ENCODE peak calls at places on chromosomes 11 and 22, in eight cellular contexts. Y is PC-3; K is heart left ventricle; R is transverse colon; I is colonic mucosa; X is IMR-90; D is lower lobe of right lung; Z is CD8-positive, alpha-beta memory T cell. F is an unnamed sample.
A peak's percentile ranks its signal among the peaks of the same experiment; 100 is the strongest.

GRCh38 chr11:65213322-65214211 is 31.8 kb downstream of the CAPN1 start:
- DNase-seq in Y (no peak), K (no peak), R (no peak), I (no peak), X (peak; percentile 6), D (no peak), Z (no peak), F (no peak)

GRCh38 chr11:24142062-24142461 is 354.8 kb upstream of the LUZP2 start:
- DNase-seq in Y (no peak), K (no peak), R (no peak), I (no peak), X (no peak), D (no peak), Z (no peak), F (no peak)

GRCh38 chr11:1039481-1040427 is 3.2 kb upstream of the MUC6 start:
- DNase-seq in Y (peak; percentile 72), K (no peak), R (no peak), I (no peak), X (no peak), D (peak; percentile 76), Z (no peak), F (no peak)

GRCh38 chr11:94568717-94569116 is 1.5 kb downstream of the PIWIL4 start:
- DNase-seq in Y (no peak), K (no peak), R (no peak), I (no peak), X (no peak), D (no peak), Z (no peak), F (no peak)

GRCh38 chr11:119863811-119864601 is 135.0 kb upstream of the NECTIN1 start:
- DNase-seq in Y (no peak), K (no peak), R (peak; percentile 85), I (peak; percentile 91), X (no peak), D (no peak), Z (no peak), F (no peak)

GRCh38 chr22:38882972-38883622 is 11.1 kb upstream of the CBX6 start:
- DNase-seq in Y (no peak), K (no peak), R (no peak), I (no peak), X (no peak), D (no peak), Z (no peak), F (no peak)

GRCh38 chr11:127651175-127651887 is 650.8 kb upstream of the KIRREL3 start:
- DNase-seq in Y (peak; percentile 80), K (no peak), R (no peak), I (no peak), X (peak; percentile 94), D (no peak), Z (no peak), F (no peak)

GRCh38 chr22:42697542-42698013 is 23.1 kb downstream of the A4GALT start:
- DNase-seq in Y (peak; percentile 44), K (peak; percentile 93), R (peak; percentile 72), I (peak; percentile 56), X (peak; percentile 73), D (no peak), Z (no peak), F (no peak)

GRCh38 chr11:88363566-88364169 is 26.1 kb upstream of the CTSC start:
- DNase-seq in Y (peak; percentile 27), K (no peak), R (no peak), I (no peak), X (peak; percentile 34), D (no peak), Z (no peak), F (no peak)

GRCh38 chr11:30960387-30960992 is 374.3 kb upstream of the MPPED2 start:
- DNase-seq in Y (peak; percentile 42), K (no peak), R (no peak), I (no peak), X (peak; percentile 47), D (no peak), Z (no peak), F (no peak)

GRCh38 chr11:112520293-112520692 is 259.6 kb upstream of the PLET1 start:
- DNase-seq in Y (no peak), K (no peak), R (no peak), I (no peak), X (no peak), D (no peak), Z (no peak), F (no peak)

GRCh38 chr11:2517386-2518064 is 72.7 kb downstream of the KCNQ1 start:
- DNase-seq in Y (no peak), K (peak; percentile 3), R (peak; percentile 5), I (peak; percentile 12), X (no peak), D (peak; percentile 26), Z (no peak), F (no peak)

GRCh38 chr11:128437137-128437536 is 150.2 kb downstream of the ETS1 start:
- DNase-seq in Y (no peak), K (no peak), R (no peak), I (no peak), X (peak; percentile 79), D (no peak), Z (no peak), F (no peak)

GRCh38 chr22:21449531-21450319 is 17.5 kb upstream of the TMEM191C start:
- DNase-seq in Y (no peak), K (no peak), R (no peak), I (peak; percentile 14), X (peak; percentile 13), D (peak; percentile 29), Z (no peak), F (peak; percentile 60)

GRCh38 chr22:43833286-43834240 is 21.5 kb upstream of the EFCAB6 start:
- DNase-seq in Y (no peak), K (no peak), R (no peak), I (no peak), X (no peak), D (peak; percentile 30), Z (no peak), F (no peak)

GRCh38 chr11:100830295-100830694 is 143.2 kb downstream of the ARHGAP42 start:
- DNase-seq in Y (no peak), K (peak; percentile 16), R (no peak), I (no peak), X (no peak), D (no peak), Z (no peak), F (no peak)

GRCh38 chr11:77374108-77374507 is 72.6 kb upstream of the GDPD4 start:
- DNase-seq in Y (peak; percentile 64), K (no peak), R (no peak), I (no peak), X (peak; percentile 46), D (no peak), Z (no peak), F (no peak)

GRCh38 chr11:18705651-18706281 is 7.2 kb downstream of the TMEM86A start:
- DNase-seq in Y (no peak), K (no peak), R (peak; percentile 37), I (peak; percentile 41), X (no peak), D (peak; percentile 73), Z (no peak), F (no peak)

GRCh38 chr11:128467610-128468041 is 119.7 kb downstream of the ETS1 start:
- DNase-seq in Y (peak; percentile 86), K (no peak), R (no peak), I (no peak), X (peak; percentile 100), D (no peak), Z (no peak), F (peak; percentile 80)

GRCh38 chr11:40517122-40517521 is 942.3 kb downstream of the LRRC4C start:
- DNase-seq in Y (no peak), K (no peak), R (no peak), I (no peak), X (no peak), D (no peak), Z (no peak), F (no peak)

GRCh38 chr22:32590556-32590955 is 115.9 kb downstream of the FBXO7 start:
- DNase-seq in Y (peak; percentile 7), K (no peak), R (no peak), I (no peak), X (peak; percentile 63), D (no peak), Z (no peak), F (no peak)

GRCh38 chr11:100681064-100681502 is 6.0 kb upstream of the ARHGAP42 start:
- DNase-seq in Y (peak; percentile 91), K (peak; percentile 35), R (peak; percentile 89), I (peak; percentile 84), X (peak; percentile 34), D (peak; percentile 79), Z (no peak), F (no peak)

GRCh38 chr11:14969922-14970323 is 2.2 kb downstream of the CALCA start:
- DNase-seq in Y (peak; percentile 37), K (no peak), R (peak; percentile 29), I (peak; percentile 47), X (peak; percentile 7), D (no peak), Z (no peak), F (no peak)

GRCh38 chr11:49952091-49952490 is at the start of gene OR4C13:
- DNase-seq in Y (no peak), K (no peak), R (no peak), I (no peak), X (no peak), D (no peak), Z (no peak), F (no peak)
- H3K9me3 ChIP-seq in Y (no peaks in the 10 kb centered on the region), K (no peaks in the 10 kb centered on the region), R (no peaks in the 10 kb centered on the region), I (no peaks in the 10 kb centered on the region), X (no peaks in the 10 kb centered on the region), D (no peaks in the 10 kb centered on the region), Z (no peaks in the 10 kb centered on the region), F (peaks cover 5% of the 10 kb centered on the region)

GRCh38 chr22:48565901-48566501 is 1261.7 kb downstream of the BRD1 start:
- DNase-seq in Y (no peak), K (no peak), R (no peak), I (no peak), X (no peak), D (no peak), Z (no peak), F (no peak)
- H3K9me3 ChIP-seq in Y (no peaks in the 10 kb centered on the region), K (no peaks in the 10 kb centered on the region), R (no peaks in the 10 kb centered on the region), I (no peaks in the 10 kb centered on the region), X (peaks cover 73% of the 10 kb centered on the region), D (no peaks in the 10 kb centered on the region), Z (no peaks in the 10 kb centered on the region), F (no peaks in the 10 kb centered on the region)

GRCh38 chr11:37574361-37574760 is 976.3 kb upstream of the RAG2 start:
- DNase-seq in Y (no peak), K (no peak), R (no peak), I (no peak), X (no peak), D (no peak), Z (no peak), F (no peak)

GRCh38 chr11:37572491-37573171 is 974.6 kb upstream of the RAG2 start:
- DNase-seq in Y (no peak), K (no peak), R (no peak), I (no peak), X (no peak), D (no peak), Z (no peak), F (no peak)

DNA sequence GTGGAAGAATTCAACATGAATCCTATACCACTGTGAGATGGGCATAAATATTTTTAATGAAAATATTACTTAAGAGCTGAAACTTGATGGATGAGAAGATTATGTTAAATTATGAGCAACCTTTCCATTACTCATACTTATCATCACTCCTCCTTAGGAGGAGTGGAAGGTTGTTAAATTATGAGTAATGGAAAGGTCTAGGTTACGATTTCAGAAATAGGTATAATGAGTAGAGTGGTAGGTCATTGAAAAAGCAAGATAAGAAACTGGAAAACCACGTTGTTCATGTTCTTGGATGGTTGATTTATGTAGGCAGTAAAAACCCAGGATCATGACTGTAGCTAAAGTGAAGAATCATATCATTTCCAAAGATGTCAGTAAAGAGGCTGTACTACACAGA is 973.2 kb upstream of the RAG2 start:
- DNase-seq in Y (peak; percentile 73), K (no peak), R (no peak), I (no peak), X (no peak), D (no peak), Z (no peak), F (no peak)
- H3K9me3 ChIP-seq in Y (no peaks in the 10 kb centered on the region), K (no peaks in the 10 kb centered on the region), R (no peaks in the 10 kb centered on the region), I (no peaks in the 10 kb centered on the region), X (no peaks in the 10 kb centered on the region), D (no peaks in the 10 kb centered on the region), Z (no peaks in the 10 kb centered on the region), F (no peaks in the 10 kb centered on the region)

GRCh38 chr11:11208994-11209393 is 144.1 kb downstream of the CSNK2A3 start:
- DNase-seq in Y (no peak), K (no peak), R (no peak), I (no peak), X (no peak), D (no peak), Z (no peak), F (no peak)
- H3K9me3 ChIP-seq in Y (no peaks in the 10 kb centered on the region), K (no peaks in the 10 kb centered on the region), R (no peaks in the 10 kb centered on the region), I (no peaks in the 10 kb centered on the region), X (no peaks in the 10 kb centered on the region), D (no peaks in the 10 kb centered on the region), Z (no peaks in the 10 kb centered on the region), F (no peaks in the 10 kb centered on the region)